ENCODE peak calls at places on chromosomes 16 and 17, in nine cellular contexts. M, L, J, V, H, E, C, P and N are unnamed samples.

GRCh38 chr17:14372905-14373559 is 72.2 kb downstream of the HS3ST3B1 start:
- DNase-seq in M (no peak), L (no peak), J (no peak), V (no peak), H (no peak), E (no peak), C (no peak), P (no peak), N (no peak)

GRCh38 chr16:57527610-57528360 is 8.6 kb downstream of the CCDC102A start:
- DNase-seq in M (peak; percentile 44), L (no peak), J (no peak), V (no peak), H (no peak), E (no peak), C (no peak), P (no peak), N (no peak)

GRCh38 chr16:31428638-31429247 is 583 bp upstream of the COX6A2 start:
- DNase-seq in M (peak; percentile 25), L (no peak), J (no peak), V (no peak), H (no peak), E (no peak), C (no peak), P (no peak), N (no peak)

GRCh38 chr16:87794485-87795078 is 28.8 kb upstream of the KLHDC4 start:
- DNase-seq in M (no peak), L (no peak), J (no peak), V (no peak), H (no peak), E (no peak), C (no peak), P (no peak), N (no peak)

GRCh38 chr17:10053976-10054551 is 144.3 kb downstream of the GAS7 start:
- DNase-seq in M (no peak), L (no peak), J (no peak), V (no peak), H (no peak), E (no peak), C (peak; percentile 37), P (no peak), N (no peak)

GRCh38 chr16:27738596-27738995 is 188.7 kb downstream of the KATNIP start:
- DNase-seq in M (no peak), L (no peak), J (no peak), V (no peak), H (no peak), E (no peak), C (no peak), P (no peak), N (no peak)

GRCh38 chr17:56707312-56708219 is 114.1 kb downstream of the NOG start:
- DNase-seq in M (no peak), L (no peak), J (no peak), V (no peak), H (no peak), E (no peak), C (peak; percentile 62), P (no peak), N (peak; percentile 18)

GRCh38 chr17:29585080-29585751 is 4.2 kb downstream of the GIT1 start:
- DNase-seq in M (peak; percentile 67), L (peak; percentile 28), J (no peak), V (no peak), H (no peak), E (no peak), C (no peak), P (no peak), N (no peak)

GRCh38 chr16:80806957-80807356 is 2.6 kb upstream of the CDYL2 start:
- DNase-seq in M (no peak), L (peak; percentile 58), J (no peak), V (peak; percentile 76), H (no peak), E (peak; percentile 14), C (peak; percentile 29), P (no peak), N (peak; percentile 4)

GRCh38 chr16:79165541-79165940 is 435.0 kb downstream of the MAF start:
- DNase-seq in M (no peak), L (no peak), J (no peak), V (no peak), H (no peak), E (no peak), C (no peak), P (no peak), N (no peak)

GRCh38 chr17:80790021-80790765 is 201.4 kb upstream of the CHMP6 start:
- DNase-seq in M (no peak), L (no peak), J (no peak), V (peak; percentile 49), H (no peak), E (no peak), C (peak; percentile 60), P (no peak), N (peak; percentile 37)

GRCh38 chr17:40316571-40317344 is 7.8 kb downstream of the RARA start:
- DNase-seq in M (peak; percentile 82), L (no peak), J (no peak), V (no peak), H (no peak), E (no peak), C (peak; percentile 85), P (no peak), N (no peak)

GRCh38 chr17:16516594-16517018 is 24.6 kb upstream of the LRRC75A start:
- DNase-seq in M (peak; percentile 63), L (no peak), J (no peak), V (no peak), H (no peak), E (no peak), C (peak; percentile 82), P (no peak), N (peak; percentile 68)

GRCh38 chr17:81403671-81404534 is 8.6 kb downstream of the BAHCC1 start:
- DNase-seq in M (no peak), L (no peak), J (no peak), V (no peak), H (no peak), E (no peak), C (no peak), P (no peak), N (peak; percentile 71)